ENCODE peak calls at places on chromosome 17, in ten cellular contexts. J is cardiac muscle cell, F is Panc1, A is OCI-LY7, L is Peyer's patch, W is right lobe of liver, Z is uterus, Y is body of pancreas, E is pancreas, P is hepatocyte. I is an unnamed sample.

GRCh38 chr17:7004398-7005253 is 7.8 kb upstream of the RNASEK start:
- DNase-seq in J (peak), F (no peak), A (peak), L (no peak), W (no peak), Z (no peak), Y (no peak), E (peak), P (peak), I (no peak)

GRCh38 chr17:45574376-45574775 is 83.9 kb upstream of the PLEKHM1 start:
- DNase-seq in J (peak), F (no peak), A (no peak), L (no peak), W (no peak), Z (no peak), Y (no peak), E (no peak), P (peak), I (no peak)

GRCh38 chr17:72943826-72944689 is 148.4 kb downstream of the SLC39A11 start:
- DNase-seq in J (no peak), F (no peak), A (no peak), L (no peak), W (no peak), Z (no peak), Y (no peak), E (no peak), P (no peak), I (no peak)

GRCh38 chr17:41418116-41418860 is 6.1 kb downstream of the KRT37 start:
- DNase-seq in J (no peak), F (no peak), A (no peak), L (no peak), W (no peak), Z (no peak), Y (no peak), E (no peak), P (no peak), I (no peak)

GRCh38 chr17:16313159-16314090 is 39.8 kb downstream of the CENPV start:
- DNase-seq in J (no peak), F (no peak), A (no peak), L (no peak), W (no peak), Z (no peak), Y (peak), E (no peak), P (peak), I (no peak)

GRCh38 chr17:42078396-42079042 is 19.8 kb downstream of the ZNF385C start:
- DNase-seq in J (no peak), F (no peak), A (no peak), L (no peak), W (no peak), Z (no peak), Y (no peak), E (no peak), P (no peak), I (no peak)

GRCh38 chr17:40922239-40922638 is 15.2 kb downstream of the KRT23 start:
- DNase-seq in J (peak), F (no peak), A (no peak), L (no peak), W (no peak), Z (peak), Y (peak), E (no peak), P (peak), I (peak)

GRCh38 chr17:4206945-4207344 is 56.8 kb downstream of the ANKFY1 start:
- DNase-seq in J (no peak), F (no peak), A (no peak), L (no peak), W (no peak), Z (no peak), Y (no peak), E (no peak), P (no peak), I (no peak)

GRCh38 chr17:17782425-17783120 is 54.2 kb downstream of the SREBF1 start:
- DNase-seq in J (peak), F (no peak), A (peak), L (no peak), W (no peak), Z (no peak), Y (peak), E (peak), P (peak), I (no peak)

GRCh38 chr17:40793800-40794199 is 6.0 kb downstream of the KRT28 start:
- DNase-seq in J (no peak), F (no peak), A (no peak), L (no peak), W (no peak), Z (no peak), Y (no peak), E (no peak), P (no peak), I (peak)

GRCh38 chr17:59001158-59001814 is 105.4 kb downstream of the TRIM37 start:
- DNase-seq in J (peak), F (no peak), A (peak), L (no peak), W (no peak), Z (peak), Y (peak), E (no peak), P (peak), I (peak)
- H3K27ac ChIP-seq in J (no peak), F (no peak), A (peak), L (no peak), W (peak), Z (no peak), Y (peak), E (no peak), P (peak), I (no peak)

GRCh38 chr17:59367657-59368045 is 36.2 kb downstream of the YPEL2 start:
- DNase-seq in J (no peak), F (no peak), A (no peak), L (no peak), W (no peak), Z (no peak), Y (peak), E (no peak), P (peak), I (no peak)

GRCh38 chr17:59368218-59368857 is 36.9 kb downstream of the YPEL2 start:
- DNase-seq in J (no peak), F (no peak), A (no peak), L (no peak), W (no peak), Z (no peak), Y (no peak), E (no peak), P (no peak), I (no peak)

GRCh38 chr17:59366773-59367656 is 35.6 kb downstream of the YPEL2 start:
- DNase-seq in J (no peak), F (no peak), A (no peak), L (peak), W (peak), Z (peak), Y (peak), E (peak), P (peak), I (peak)

GRCh38 chr17:59365383-59365981 is 34.0 kb downstream of the YPEL2 start:
- DNase-seq in J (no peak), F (no peak), A (peak), L (no peak), W (peak), Z (peak), Y (no peak), E (no peak), P (peak), I (no peak)

GRCh38 chr17:59366040-59366757 is 34.7 kb downstream of the YPEL2 start:
- DNase-seq in J (no peak), F (no peak), A (no peak), L (no peak), W (peak), Z (peak), Y (peak), E (peak), P (peak), I (no peak)
- TF ChIP-seq CTCF in J (no peak), F (no peak), A (no peak), L (no peak), W (no peak), Z (no peak), Y (no peak), E (no peak), P (peak), I (no peak)

GRCh38 chr17:64443086-64443760 is 5.7 kb upstream of the MILR1 start:
- DNase-seq in J (no peak), F (no peak), A (no peak), L (no peak), W (no peak), Z (no peak), Y (no peak), E (no peak), P (no peak), I (no peak)

GRCh38 chr17:64441772-64442549 is 7.0 kb upstream of the MILR1 start:
- DNase-seq in J (peak), F (no peak), A (no peak), L (no peak), W (peak), Z (no peak), Y (peak), E (no peak), P (no peak), I (no peak)

GRCh38 chr17:64442550-64442971 is 6.4 kb upstream of the MILR1 start:
- DNase-seq in J (no peak), F (no peak), A (no peak), L (no peak), W (peak), Z (no peak), Y (no peak), E (no peak), P (no peak), I (no peak)

GRCh38 chr17:64437944-64438525 is 10.9 kb upstream of the MILR1 start:
- DNase-seq in J (no peak), F (no peak), A (peak), L (no peak), W (no peak), Z (no peak), Y (no peak), E (no peak), P (no peak), I (no peak)
- H3K4me3 ChIP-seq in J (no peak), F (no peak), A (no peak), L (no peak), W (no peak), Z (no peak), Y (no peak), E (no peak), P (no peak), I (no peak)

GRCh38 chr17:82486186-82487084 is 27.9 kb downstream of the NARF start:
- DNase-seq in J (no peak), F (no peak), A (no peak), L (no peak), W (no peak), Z (no peak), Y (no peak), E (no peak), P (no peak), I (no peak)
- H3K27ac ChIP-seq in J (peak), F (no peak), A (no peak), L (no peak), W (no peak), Z (no peak), Y (no peak), E (no peak), P (no peak), I (no peak)

GRCh38 chr17:66538776-66539175 is 236.4 kb downstream of the PRKCA start:
- DNase-seq in J (peak), F (no peak), A (no peak), L (no peak), W (no peak), Z (no peak), Y (no peak), E (no peak), P (no peak), I (no peak)

GRCh38 chr17:66535611-66536010 is 233.2 kb downstream of the PRKCA start:
- DNase-seq in J (no peak), F (no peak), A (no peak), L (no peak), W (no peak), Z (no peak), Y (no peak), E (no peak), P (no peak), I (no peak)

GRCh38 chr17:66531826-66532439 is 229.5 kb downstream of the PRKCA start:
- DNase-seq in J (no peak), F (no peak), A (no peak), L (no peak), W (no peak), Z (no peak), Y (no peak), E (no peak), P (no peak), I (no peak)

GRCh38 chr17:66537518-66537917 is 235.1 kb downstream of the PRKCA start:
- DNase-seq in J (no peak), F (no peak), A (no peak), L (no peak), W (no peak), Z (no peak), Y (no peak), E (no peak), P (no peak), I (no peak)

GRCh38 chr17:66533572-66533971 is 231.2 kb downstream of the PRKCA start:
- DNase-seq in J (peak), F (no peak), A (no peak), L (no peak), W (no peak), Z (peak), Y (no peak), E (no peak), P (peak), I (no peak)
- TF ChIP-seq CTCF in J (peak), F (no peak), A (no peak), L (no peak), W (no peak), Z (no peak), Y (no peak), E (no peak), P (peak), I (no peak)